ENCODE peak calls at places on chromosomes 6 and 20, in six cellular contexts. One of them, this sample, is unnamed.

GRCh38 chr20:168876-169275 is 11.6 kb downstream of the DEFB127 start:
- DNase-seq in GM12891: no peak
- DNase-seq in HepG2: no peak
- DNase-seq in H1: no peak
- DNase-seq in K562: no peak
- DNase-seq in GM12878: no peak
- DNase-seq in this sample: no peak

GRCh38 chr20:19737025-19737424 is 21.0 kb upstream of the RIN2 start:
- DNase-seq in GM12891: no peak
- DNase-seq in HepG2: peak
- DNase-seq in H1: no peak
- DNase-seq in K562: no peak
- DNase-seq in GM12878: peak
- DNase-seq in this sample: no peak

GRCh38 chr20:32823078-32823477 is 3.3 kb downstream of the MAPRE1 start:
- DNase-seq in GM12891: no peak
- DNase-seq in HepG2: peak
- DNase-seq in H1: no peak
- DNase-seq in K562: peak
- DNase-seq in GM12878: no peak
- DNase-seq in this sample: no peak

GRCh38 chr6:56951049-56951816 is 3.7 kb upstream of the BEND6 start:
- DNase-seq in GM12891: no peak
- DNase-seq in HepG2: no peak
- DNase-seq in H1: no peak
- DNase-seq in K562: peak
- DNase-seq in GM12878: no peak
- DNase-seq in this sample: no peak

GRCh38 chr20:24892522-24892921 is 56.5 kb upstream of the CST7 start:
- DNase-seq in GM12891: no peak
- DNase-seq in HepG2: no peak
- DNase-seq in H1: no peak
- DNase-seq in K562: no peak
- DNase-seq in GM12878: no peak
- DNase-seq in this sample: no peak

GRCh38 chr6:139940741-139941712 is 566.6 kb upstream of the CITED2 start:
- DNase-seq in GM12891: no peak
- DNase-seq in HepG2: no peak
- DNase-seq in H1: no peak
- DNase-seq in K562: no peak
- DNase-seq in GM12878: peak
- DNase-seq in this sample: no peak

GRCh38 chr6:33918175-33918695 is 114.4 kb upstream of the MLN start:
- DNase-seq in GM12891: no peak
- DNase-seq in HepG2: no peak
- DNase-seq in H1: no peak
- DNase-seq in K562: no peak
- DNase-seq in GM12878: no peak
- DNase-seq in this sample: no peak

GRCh38 chr6:38955876-38956275 is 92.7 kb upstream of the GLP1R start:
- DNase-seq in GM12891: no peak
- DNase-seq in HepG2: no peak
- DNase-seq in H1: no peak
- DNase-seq in K562: no peak
- DNase-seq in GM12878: no peak
- DNase-seq in this sample: no peak

GRCh38 chr6:134065706-134066105 is 13.3 kb upstream of the SLC2A12 start:
- DNase-seq in GM12891: no peak
- DNase-seq in HepG2: peak
- DNase-seq in H1: no peak
- DNase-seq in K562: peak
- DNase-seq in GM12878: no peak
- DNase-seq in this sample: no peak

GRCh38 chr20:57397693-57398108 is 6.5 kb downstream of the RBM38 start:
- DNase-seq in GM12891: no peak
- DNase-seq in HepG2: no peak
- DNase-seq in H1: no peak
- DNase-seq in K562: no peak
- DNase-seq in GM12878: no peak
- DNase-seq in this sample: no peak

GRCh38 chr6:160321729-160322505 is 26.3 kb upstream of the SLC22A3 start:
- DNase-seq in GM12891: no peak
- DNase-seq in HepG2: no peak
- DNase-seq in H1: no peak
- DNase-seq in K562: no peak
- DNase-seq in GM12878: no peak
- DNase-seq in this sample: no peak

GRCh38 chr20:37529214-37529967 is 1.7 kb upstream of the BLCAP start:
- DNase-seq in GM12891: no peak
- DNase-seq in HepG2: peak
- DNase-seq in H1: no peak
- DNase-seq in K562: peak
- DNase-seq in GM12878: no peak
- DNase-seq in this sample: no peak

GRCh38 chr20:4665591-4665990 is 56.1 kb upstream of the PRND start:
- DNase-seq in GM12891: no peak
- DNase-seq in HepG2: no peak
- DNase-seq in H1: no peak
- DNase-seq in K562: no peak
- DNase-seq in GM12878: no peak
- DNase-seq in this sample: no peak

GRCh38 chr6:159833556-159833955 is 33.5 kb downstream of the PNLDC1 start:
- DNase-seq in GM12891: no peak
- DNase-seq in HepG2: no peak
- DNase-seq in H1: no peak
- DNase-seq in K562: no peak
- DNase-seq in GM12878: no peak
- DNase-seq in this sample: no peak

GRCh38 chr6:49743427-49743826 is 761 bp downstream of the CRISP3 start:
- DNase-seq in GM12891: no peak
- DNase-seq in HepG2: no peak
- DNase-seq in H1: no peak
- DNase-seq in K562: no peak
- DNase-seq in GM12878: no peak
- DNase-seq in this sample: no peak

DNA sequence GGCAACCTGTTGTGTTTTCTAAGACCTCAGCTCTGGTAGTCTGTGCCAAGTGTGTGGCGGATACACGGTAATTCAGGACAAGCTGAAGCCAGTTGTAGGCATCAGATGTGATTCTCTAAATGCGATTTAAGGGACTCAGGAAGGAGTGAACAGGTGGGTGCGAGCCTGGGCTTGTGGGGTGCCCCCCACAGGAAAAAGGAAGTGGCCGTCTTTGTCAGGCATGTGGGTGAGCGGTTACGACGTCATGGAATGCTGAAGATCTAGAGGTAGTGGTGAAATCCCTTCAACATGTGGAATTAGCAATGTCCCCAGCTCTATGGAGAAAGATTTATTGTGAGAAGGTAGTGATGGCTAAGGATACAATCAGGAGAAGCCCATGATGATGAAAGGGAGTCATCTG is 95.1 kb upstream of the EXOC2 start:
- DNase-seq in GM12891: no peak
- DNase-seq in HepG2: no peak
- DNase-seq in H1: no peak
- DNase-seq in K562: no peak
- DNase-seq in GM12878: no peak
- DNase-seq in this sample: no peak
- TF ChIP-seq TAF1 in GM12891: no peak
- TF ChIP-seq TAF1 in HepG2: no peak
- TF ChIP-seq TAF1 in H1: no peak
- TF ChIP-seq TAF1 in K562: no peak
- TF ChIP-seq TAF1 in GM12878: no peak
- TF ChIP-seq TAF1 in this sample: no peak

GRCh38 chr6:31581511-31582229 is 554 bp downstream of the LTB start:
- DNase-seq in GM12891: no peak
- DNase-seq in HepG2: no peak
- DNase-seq in H1: no peak
- DNase-seq in K562: no peak
- DNase-seq in GM12878: no peak
- DNase-seq in this sample: no peak

GRCh38 chr6:31579546-31580445 is 2.4 kb downstream of the LTB start:
- DNase-seq in GM12891: no peak
- DNase-seq in HepG2: no peak
- DNase-seq in H1: no peak
- DNase-seq in K562: no peak
- DNase-seq in GM12878: no peak
- DNase-seq in this sample: no peak

GRCh38 chr6:31582230-31582601 is at the start of gene LTB:
- DNase-seq in GM12891: no peak
- DNase-seq in HepG2: no peak
- DNase-seq in H1: no peak
- DNase-seq in K562: no peak
- DNase-seq in GM12878: no peak
- DNase-seq in this sample: no peak

GRCh38 chr6:31580446-31580755 is 1.8 kb downstream of the LTB start:
- DNase-seq in GM12891: no peak
- DNase-seq in HepG2: no peak
- DNase-seq in H1: no peak
- DNase-seq in K562: no peak
- DNase-seq in GM12878: no peak
- DNase-seq in this sample: no peak

DNA sequence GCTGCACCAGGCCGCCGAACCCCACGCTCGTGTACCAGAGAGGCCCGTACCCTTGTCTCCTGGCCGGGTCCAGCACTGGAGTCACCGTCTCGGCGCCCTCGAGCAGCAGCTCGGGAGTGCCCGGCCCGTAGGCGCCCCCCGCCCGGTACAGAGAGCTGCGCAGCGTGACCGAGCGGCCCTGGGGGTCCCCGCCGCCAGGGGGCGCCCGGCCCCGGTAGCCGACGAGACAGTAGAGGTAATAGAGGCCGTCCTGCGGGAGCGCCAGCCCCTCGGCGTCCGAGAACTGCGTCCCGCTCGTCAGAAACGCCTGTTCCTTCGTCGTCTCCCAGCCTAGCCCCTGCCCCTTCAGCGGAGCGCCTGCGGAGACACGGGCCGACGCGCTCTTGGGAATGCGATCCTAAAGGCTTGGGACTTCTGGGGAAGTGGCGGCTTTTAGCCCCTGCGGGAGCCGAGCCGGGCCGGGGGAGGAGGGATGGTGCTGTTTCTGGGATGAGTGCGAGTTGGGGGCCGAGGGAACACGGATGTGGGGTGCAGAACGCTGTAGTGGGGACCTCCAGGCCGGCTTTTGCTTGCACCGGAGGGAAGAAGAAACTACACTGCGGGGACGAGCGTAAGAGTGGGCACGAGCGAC is 1.3 kb downstream of the LTB start:
- DNase-seq in GM12891: peak
- DNase-seq in HepG2: peak
- DNase-seq in H1: peak
- DNase-seq in K562: peak
- DNase-seq in GM12878: no peak
- DNase-seq in this sample: no peak
- TF ChIP-seq POLR2A in GM12891: no peak
- TF ChIP-seq POLR2A in HepG2: peak
- TF ChIP-seq POLR2A in H1: no peak
- TF ChIP-seq POLR2A in K562: peak
- TF ChIP-seq POLR2A in GM12878: peak
- TF ChIP-seq POLR2A in this sample: peak

GRCh38 chr20:48659888-48660287 is 167.9 kb downstream of the PREX1 start:
- DNase-seq in GM12891: no peak
- DNase-seq in HepG2: no peak
- DNase-seq in H1: no peak
- DNase-seq in K562: no peak
- DNase-seq in GM12878: no peak
- DNase-seq in this sample: no peak
- TF ChIP-seq POLR2AphosphoS5 in GM12891: no peak
- TF ChIP-seq POLR2AphosphoS5 in HepG2: no peak
- TF ChIP-seq POLR2AphosphoS5 in H1: no peak
- TF ChIP-seq POLR2AphosphoS5 in K562: no peak
- TF ChIP-seq POLR2AphosphoS5 in GM12878: no peak
- TF ChIP-seq POLR2AphosphoS5 in this sample: no peak

GRCh38 chr20:9454781-9455180 is 59.6 kb upstream of the LAMP5 start:
- DNase-seq in GM12891: no peak
- DNase-seq in HepG2: no peak
- DNase-seq in H1: no peak
- DNase-seq in K562: no peak
- DNase-seq in GM12878: no peak
- DNase-seq in this sample: no peak
- TF ChIP-seq TAF1 in GM12891: no peak
- TF ChIP-seq TAF1 in HepG2: no peak
- TF ChIP-seq TAF1 in H1: no peak
- TF ChIP-seq TAF1 in K562: no peak
- TF ChIP-seq TAF1 in GM12878: no peak
- TF ChIP-seq TAF1 in this sample: no peak

GRCh38 chr6:43953794-43954310 is 173.4 kb downstream of the MRPL14 start:
- DNase-seq in GM12891: no peak
- DNase-seq in HepG2: peak
- DNase-seq in H1: peak
- DNase-seq in K562: peak
- DNase-seq in GM12878: no peak
- DNase-seq in this sample: no peak

GRCh38 chr6:43953256-43953655 is 174.0 kb downstream of the MRPL14 start:
- DNase-seq in GM12891: no peak
- DNase-seq in HepG2: no peak
- DNase-seq in H1: no peak
- DNase-seq in K562: no peak
- DNase-seq in GM12878: no peak
- DNase-seq in this sample: no peak

GRCh38 chr6:43956478-43956877 is 170.8 kb downstream of the MRPL14 start:
- DNase-seq in GM12891: no peak
- DNase-seq in HepG2: no peak
- DNase-seq in H1: no peak
- DNase-seq in K562: no peak
- DNase-seq in GM12878: no peak
- DNase-seq in this sample: no peak

GRCh38 chr6:43952746-43953145 is 174.5 kb downstream of the MRPL14 start:
- DNase-seq in GM12891: no peak
- DNase-seq in HepG2: peak
- DNase-seq in H1: peak
- DNase-seq in K562: peak
- DNase-seq in GM12878: no peak
- DNase-seq in this sample: no peak

DNA sequence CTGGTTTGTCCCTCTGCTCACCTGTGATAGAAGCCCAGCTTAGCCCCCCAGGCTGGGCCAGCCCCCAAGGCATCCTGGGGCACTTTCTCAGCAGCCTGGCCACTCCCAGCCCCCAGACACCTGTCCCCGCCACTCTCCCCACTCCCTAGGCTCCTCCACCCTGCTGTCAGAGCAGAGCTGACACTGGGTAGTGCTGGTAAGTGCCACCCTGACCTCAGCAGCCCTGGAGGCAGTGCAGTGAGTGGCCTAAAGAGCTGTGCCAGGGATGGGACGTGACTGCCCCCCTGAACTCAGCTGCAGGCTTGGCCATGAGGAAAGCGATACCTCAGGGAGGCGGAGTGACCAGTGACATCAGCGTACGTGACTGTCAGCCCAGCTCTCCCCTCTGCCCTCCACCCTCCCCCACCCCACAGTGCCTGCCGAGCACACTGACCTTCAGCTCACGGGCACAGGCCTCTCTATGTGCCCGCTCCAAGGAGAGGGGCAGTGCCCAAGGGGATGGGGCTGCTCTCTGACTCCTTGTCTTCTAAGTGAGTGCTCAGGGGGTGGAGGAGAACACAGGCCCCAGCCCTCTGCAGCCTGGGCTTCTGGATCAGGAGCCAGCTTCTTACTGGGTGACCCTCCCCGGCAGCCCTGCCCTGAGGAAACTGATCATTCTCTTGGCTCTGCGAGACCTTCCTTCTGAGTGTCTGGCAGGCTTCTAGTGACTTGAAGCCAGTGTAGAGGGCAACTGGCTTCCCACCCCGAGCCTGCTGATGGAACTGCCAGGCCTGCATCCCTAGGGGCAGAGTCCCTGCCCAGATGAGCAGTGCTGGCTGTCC is 172.7 kb downstream of the MRPL14 start:
- DNase-seq in GM12891: no peak
- DNase-seq in HepG2: no peak
- DNase-seq in H1: peak
- DNase-seq in K562: no peak
- DNase-seq in GM12878: no peak
- DNase-seq in this sample: no peak
- TF ChIP-seq POLR2A in GM12891: no peak
- TF ChIP-seq POLR2A in HepG2: peak
- TF ChIP-seq POLR2A in H1: no peak
- TF ChIP-seq POLR2A in K562: no peak
- TF ChIP-seq POLR2A in GM12878: no peak
- TF ChIP-seq POLR2A in this sample: no peak